ENCODE peak calls at places on chromosomes 12 and 14, in nine cellular contexts. R is DMS53; H is HS-27A; N is NCI-H1105; P is WTC11; B is EL; A is stimulated activated CD8-positive, alpha-beta memory T cell treated with anti-CD3 and anti-CD28 coated beads, Interleukin-15, amount 100 ng/mL, for 1 hour; Z is stimulated activated CD4-positive, alpha-beta T cell treated with anti-CD3 and anti-CD28 coated beads, Interleukin-4, amount 100 ng/mL, for 48 hours; X is tibial artery. U is an unnamed sample.

GRCh38 chr14:102870994-102871831 is 51.2 kb upstream of the AMN start:
- DNase-seq in R (no peak), H (no peak), N (peak), P (no peak), B (no peak), A (no peak), Z (no peak), X (no peak), U (no peak)

GRCh38 chr14:50736932-50737419 is 68.9 kb upstream of the SAV1 start:
- DNase-seq in R (no peak), H (no peak), N (no peak), P (no peak), B (no peak), A (no peak), Z (peak), X (no peak), U (peak)

GRCh38 chr12:112761366-112761986 is 30.1 kb upstream of the RPH3A start:
- DNase-seq in R (no peak), H (no peak), N (no peak), P (no peak), B (no peak), A (no peak), Z (no peak), X (no peak), U (no peak)

GRCh38 chr14:73397810-73398209 is 60.5 kb downstream of the NUMB start:
- DNase-seq in R (peak), H (no peak), N (no peak), P (no peak), B (no peak), A (no peak), Z (no peak), X (no peak), U (peak)

GRCh38 chr12:121579190-121579791 is 1.5 kb downstream of the KDM2B start:
- DNase-seq in R (peak), H (no peak), N (peak), P (peak), B (peak), A (no peak), Z (no peak), X (no peak), U (no peak)

GRCh38 chr12:45644521-45644920 is 85.0 kb upstream of the ARID2 start:
- DNase-seq in R (no peak), H (no peak), N (no peak), P (no peak), B (peak), A (no peak), Z (no peak), X (no peak), U (no peak)

GRCh38 chr12:113030875-113031525 is 25.5 kb upstream of the DTX1 start:
- DNase-seq in R (peak), H (no peak), N (peak), P (peak), B (peak), A (no peak), Z (no peak), X (peak), U (peak)

GRCh38 chr12:51330186-51330585 is 6.2 kb upstream of the BIN2 start:
- DNase-seq in R (no peak), H (no peak), N (no peak), P (no peak), B (no peak), A (no peak), Z (no peak), X (no peak), U (no peak)

GRCh38 chr12:57476162-57476992 is 3.3 kb downstream of the ARHGAP9 start:
- DNase-seq in R (peak), H (no peak), N (no peak), P (peak), B (no peak), A (no peak), Z (peak), X (no peak), U (no peak)

GRCh38 chr12:17511369-17511768 is 578.6 kb downstream of the RERGL start:
- DNase-seq in R (peak), H (no peak), N (no peak), P (no peak), B (no peak), A (no peak), Z (no peak), X (no peak), U (peak)

GRCh38 chr12:76432733-76433132 is 84.5 kb upstream of the BBS10 start:
- DNase-seq in R (no peak), H (no peak), N (no peak), P (no peak), B (no peak), A (no peak), Z (no peak), X (no peak), U (no peak)

GRCh38 chr12:69389836-69390235 is 30.3 kb downstream of the YEATS4 start:
- DNase-seq in R (no peak), H (no peak), N (no peak), P (no peak), B (peak), A (no peak), Z (no peak), X (no peak), U (no peak)

GRCh38 chr14:88998027-88998426 is 173.6 kb downstream of the TTC8 start:
- DNase-seq in R (no peak), H (no peak), N (peak), P (no peak), B (no peak), A (no peak), Z (no peak), X (no peak), U (no peak)

GRCh38 chr14:81970307-81970706 is 436.7 kb upstream of the SEL1L start:
- DNase-seq in R (no peak), H (no peak), N (no peak), P (no peak), B (no peak), A (no peak), Z (no peak), X (no peak), U (no peak)

GRCh38 chr12:3491938-3492867 is 1.2 kb downstream of the PRMT8 start:
- DNase-seq in R (peak), H (no peak), N (no peak), P (peak), B (peak), A (no peak), Z (peak), X (no peak), U (peak)

U was measured in mesendoderm.